ENCODE peak calls at places on chromosomes 7 and 10, in four cellular contexts. A is sigmoid colon, B is adrenal gland, T is gastrocnemius medialis. C is an unnamed sample.

GRCh38 chr10:111316607-111317006 is 239.8 kb downstream of the ADRA2A start:
- DNase-seq in T (no peak), B (no peak), A (no peak), C (no peak)

GRCh38 chr10:71372882-71373495 is 23.7 kb upstream of the CDH23 start:
- DNase-seq in T (no peak), A (no peak), B (no peak), C (no peak)

GRCh38 chr7:24819916-24820689 is 62.8 kb upstream of the GSDME start:
- DNase-seq in B (peak), T (peak), A (peak), C (peak)

GRCh38 chr7:40604601-40605438 is 470.0 kb downstream of the SUGCT start:
- DNase-seq in B (peak), T (no peak), A (peak), C (no peak)

GRCh38 chr10:26696786-26697162 is 727 bp upstream of the PDSS1 start:
- DNase-seq in B (no peak), A (no peak), T (peak), C (no peak)

GRCh38 chr7:88310950-88311674 is 4.4 kb upstream of the STEAP4 start:
- DNase-seq in A (no peak), B (no peak), T (no peak), C (no peak)

GRCh38 chr10:79143879-79144278 is 75.1 kb downstream of the ZMIZ1 start:
- DNase-seq in T (no peak), A (no peak), B (no peak), C (no peak)

GRCh38 chr7:109284943-109285342 is 715.3 kb downstream of the DNAJB9 start:
- DNase-seq in A (no peak), B (no peak), T (no peak), C (no peak)

GRCh38 chr7:114405427-114405826 is 9.2 kb upstream of the FOXP2 start:
- DNase-seq in B (no peak), A (no peak), T (no peak), C (no peak)

GRCh38 chr7:31373337-31374289 is 33.1 kb upstream of the NEUROD6 start:
- DNase-seq in A (no peak), T (no peak), B (peak), C (no peak)

GRCh38 chr10:21919906-21920305 is 83.6 kb downstream of the DNAJC1 start:
- DNase-seq in A (no peak), B (no peak), T (no peak), C (no peak)

GRCh38 chr10:73906524-73907447 is 4.1 kb upstream of the PLAU start:
- DNase-seq in A (peak), T (peak), B (peak), C (peak)

GRCh38 chr10:63628526-63629362 is 107.5 kb downstream of the REEP3 start:
- DNase-seq in B (peak), T (peak), A (peak), C (no peak)

GRCh38 chr10:59623823-59624535 is 85.7 kb downstream of the SLC16A9 start:
- DNase-seq in A (no peak), B (no peak), T (no peak), C (no peak)

GRCh38 chr7:76292206-76292573 is 10.3 kb upstream of the HSPB1 start:
- DNase-seq in B (no peak), T (peak), A (peak), C (no peak)

GRCh38 chr7:76293407-76293901 is 9.0 kb upstream of the HSPB1 start:
- DNase-seq in A (peak), T (no peak), B (no peak), C (no peak)

GRCh38 chr7:76291346-76292205 is 10.9 kb upstream of the HSPB1 start:
- DNase-seq in B (peak), A (peak), T (peak), C (peak)

GRCh38 chr7:76296743-76297740 is 5.4 kb upstream of the HSPB1 start:
- DNase-seq in A (peak), B (no peak), T (peak), C (no peak)

GRCh38 chr7:76294344-76295024 is 8.0 kb upstream of the HSPB1 start:
- DNase-seq in A (peak), T (peak), B (peak), C (peak)
- TF ChIP-seq POLR2A in A (no peak), T (peak), B (no peak), C (no peak)

DNA sequence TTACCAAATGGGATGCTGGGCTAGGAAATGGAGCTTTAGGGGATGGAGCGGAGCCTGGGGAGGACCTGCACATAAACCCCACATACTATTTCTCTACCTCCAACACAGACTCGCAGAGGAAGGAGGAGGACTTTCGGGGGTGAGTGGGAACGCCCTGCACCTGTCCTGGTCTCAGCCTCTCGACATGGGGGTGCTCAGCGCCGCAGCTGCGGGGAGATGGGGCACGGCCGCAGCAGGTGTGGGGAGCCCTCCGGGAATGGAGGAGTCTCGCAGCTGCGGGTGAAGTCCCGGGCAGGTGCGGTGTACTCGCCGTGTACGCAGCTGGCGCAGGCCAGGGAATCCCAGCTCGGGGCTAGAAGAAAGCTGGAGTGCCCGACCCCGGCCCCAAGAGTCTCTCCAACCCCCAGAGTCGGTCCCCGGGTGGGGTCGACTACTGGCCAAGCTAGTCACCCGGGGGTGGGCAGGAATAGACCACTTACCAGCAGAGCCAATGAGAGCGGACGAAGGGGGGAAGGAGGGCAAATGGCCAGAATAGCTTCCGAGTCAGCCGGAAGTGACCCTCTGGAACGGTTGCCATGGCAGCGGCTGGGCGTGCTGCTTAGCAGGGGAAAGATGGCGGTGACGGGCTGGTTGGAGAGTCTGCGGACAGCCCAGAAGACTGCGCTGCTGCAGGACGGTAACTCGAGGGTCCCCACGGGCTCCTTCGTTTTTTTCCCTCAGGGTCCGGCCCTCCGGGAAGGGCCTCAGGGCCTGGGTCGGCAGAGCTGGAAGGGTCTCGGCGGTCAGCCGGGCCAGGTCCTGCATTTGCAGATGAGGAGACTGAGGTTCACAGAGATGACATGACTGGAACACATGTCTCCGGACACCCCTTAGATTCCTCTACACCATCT is at the start of the genes DPCD and POLL:
- DNase-seq in A (peak), T (peak), B (peak), C (peak)
- TF ChIP-seq POLR2A in A (no peak), T (no peak), B (no peak), C (no peak)

GRCh38 chr7:27131390-27131819 is 848 bp upstream of the HOXA4 start:
- DNase-seq in B (no peak), T (no peak), A (no peak), C (no peak)

GRCh38 chr7:27128776-27129728 is 1.5 kb downstream of the HOXA4 start:
- DNase-seq in A (no peak), T (no peak), B (no peak), C (peak)

GRCh38 chr7:27128034-27128433 is 2.5 kb downstream of the HOXA4 start:
- DNase-seq in T (peak), B (peak), A (no peak), C (no peak)

GRCh38 chr7:27130540-27131389 is at the start of gene HOXA4:
- DNase-seq in B (peak), A (peak), T (peak), C (peak)

GRCh38 chr7:27129729-27130539 is 623 bp downstream of the HOXA4 start:
- DNase-seq in A (peak), T (peak), B (peak), C (no peak)
- TF ChIP-seq POLR2A in A (no peak), T (no peak), B (peak), C (no peak)

DNA sequence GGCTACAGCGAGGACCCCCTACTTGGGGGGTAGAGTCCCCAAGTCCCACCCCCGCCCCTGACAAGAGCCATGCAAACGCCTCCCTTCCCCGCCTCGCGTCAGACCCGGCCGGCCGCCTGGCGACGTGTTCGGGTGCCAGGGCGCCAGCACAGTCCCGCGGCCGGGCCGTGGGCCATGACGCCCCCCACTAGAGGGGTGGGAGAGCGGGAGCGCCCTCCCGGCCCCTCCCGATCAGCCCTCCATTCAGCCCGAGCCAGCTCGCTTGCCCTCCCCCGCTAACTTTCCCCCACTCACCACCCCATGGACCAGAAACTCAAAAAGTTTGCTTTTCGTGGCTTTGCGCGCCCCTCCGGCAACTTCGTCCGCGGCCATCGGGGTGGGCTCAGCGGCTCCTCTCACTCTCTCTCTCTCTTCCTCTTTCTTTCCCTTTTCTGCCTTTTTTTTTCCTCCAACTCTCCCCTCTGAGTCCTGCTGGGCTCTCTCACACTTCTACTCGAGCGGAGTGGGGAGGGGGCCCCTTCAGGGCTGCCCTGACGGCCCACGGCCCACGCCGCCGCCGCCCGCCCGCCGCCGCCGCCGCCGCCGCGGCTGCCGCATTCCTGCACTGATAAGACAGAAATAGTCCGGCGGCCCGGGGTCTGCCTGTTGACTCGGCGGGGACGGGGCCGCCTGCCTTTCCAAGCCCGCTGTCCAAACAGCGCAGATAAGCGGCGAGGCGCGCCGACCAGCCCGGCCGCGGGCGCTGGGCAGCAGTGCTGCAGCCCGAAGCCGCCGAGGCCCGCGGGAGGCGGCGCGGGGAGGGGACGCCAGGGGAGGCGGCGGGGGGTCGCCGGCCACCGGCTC is at the start of gene SMARCD3:
- DNase-seq in B (peak), A (peak), T (no peak), C (peak)
- TF ChIP-seq POLR2A in B (no peak), A (no peak), T (no peak), C (no peak)